ENCODE peak calls at places on chromosomes 13 and 19, in seven cellular contexts. S is uterus, Z is ascending aorta, V is tibial nerve, Y is left ventricle myocardium inferior, E is pancreas, G is heart right ventricle. W is an unnamed sample. For H3K27me3, the result is how much of the 10 kb centered on the place peaks cover.

GRCh38 chr13:60754211-60754610 is 357.2 kb downstream of the TDRD3 start:
- DNase-seq in S (no peak), Z (no peak), V (no peak), Y (no peak), E (no peak), G (no peak), W (no peak)

GRCh38 chr19:4115050-4115817 is 8.7 kb downstream of the MAP2K2 start:
- DNase-seq in S (no peak), Z (no peak), V (no peak), Y (peak), E (no peak), G (peak), W (no peak)

GRCh38 chr13:94550030-94550738 is 45.8 kb downstream of the TGDS start:
- DNase-seq in S (no peak), Z (no peak), V (peak), Y (no peak), E (no peak), G (no peak), W (no peak)

GRCh38 chr13:63481334-63481733 is 2065.7 kb upstream of the PCDH20 start:
- DNase-seq in S (no peak), Z (no peak), V (no peak), Y (no peak), E (no peak), G (no peak), W (no peak)

GRCh38 chr19:35639321-35639639 is 2.3 kb upstream of the ETV2 start:
- DNase-seq in S (no peak), Z (no peak), V (no peak), Y (no peak), E (no peak), G (no peak), W (no peak)

GRCh38 chr13:40116008-40116407 is 460.5 kb downstream of the COG6 start:
- DNase-seq in S (peak), Z (peak), V (peak), Y (no peak), E (no peak), G (peak), W (no peak)

GRCh38 chr13:77698211-77699058 is 948 bp downstream of the SLAIN1 start:
- DNase-seq in S (peak), Z (peak), V (peak), Y (peak), E (peak), G (peak), W (no peak)

GRCh38 chr19:10424011-10424637 is 3.8 kb downstream of the PDE4A start:
- DNase-seq in S (peak), Z (peak), V (peak), Y (peak), E (peak), G (peak), W (no peak)

GRCh38 chr13:34730966-34731365 is 211.1 kb upstream of the NBEA start:
- DNase-seq in S (no peak), Z (no peak), V (no peak), Y (no peak), E (no peak), G (no peak), W (no peak)

GRCh38 chr13:95624020-95624419 is 20.5 kb downstream of the DZIP1 start:
- DNase-seq in S (no peak), Z (no peak), V (no peak), Y (no peak), E (no peak), G (no peak), W (no peak)

GRCh38 chr13:103164239-103164638 is 98.0 kb upstream of the SLC10A2 start:
- DNase-seq in S (no peak), Z (no peak), V (no peak), Y (no peak), E (no peak), G (no peak), W (no peak)

GRCh38 chr19:45477713-45478453 is 10.1 kb downstream of the FOSB start:
- DNase-seq in S (no peak), Z (no peak), V (no peak), Y (no peak), E (no peak), G (no peak), W (no peak)

GRCh38 chr19:401836-402535 is 7.0 kb downstream of the C2CD4C start:
- DNase-seq in S (no peak), Z (peak), V (no peak), Y (no peak), E (no peak), G (no peak), W (no peak)

GRCh38 chr13:37306778-37307544 is 201.5 kb upstream of the CSNK1A1L start:
- DNase-seq in S (no peak), Z (no peak), V (no peak), Y (no peak), E (no peak), G (no peak), W (peak)

GRCh38 chr13:96527497-96527896 is 437.6 kb downstream of the HS6ST3 start:
- DNase-seq in S (no peak), Z (no peak), V (no peak), Y (no peak), E (no peak), G (no peak), W (no peak)

GRCh38 chr19:16496613-16496983 is 404 bp downstream of the C19orf44 start:
- DNase-seq in S (peak), Z (peak), V (no peak), Y (peak), E (no peak), G (peak), W (peak)

GRCh38 chr13:103067751-103068563 is 1.7 kb upstream of the SLC10A2 start:
- DNase-seq in S (no peak), Z (no peak), V (no peak), Y (no peak), E (no peak), G (no peak), W (no peak)

GRCh38 chr13:113547248-113547971 is 37.1 kb upstream of the TFDP1 start:
- DNase-seq in S (no peak), Z (peak), V (peak), Y (no peak), E (no peak), G (peak), W (no peak)

GRCh38 chr19:2207991-2208860 is 27.9 kb downstream of the PLEKHJ1 start:
- DNase-seq in S (peak), Z (no peak), V (peak), Y (peak), E (no peak), G (peak), W (peak)

GRCh38 chr13:98405107-98405571 is 171.8 kb downstream of the STK24 start:
- DNase-seq in S (no peak), Z (peak), V (no peak), Y (no peak), E (no peak), G (no peak), W (no peak)

GRCh38 chr19:53868091-53868891 is 608 bp downstream of the MYADM start:
- DNase-seq in S (peak), Z (peak), V (no peak), Y (peak), E (peak), G (peak), W (no peak)

GRCh38 chr13:96817336-96817941 is 176.8 kb downstream of the OXGR1 start:
- DNase-seq in S (no peak), Z (no peak), V (peak), Y (no peak), E (no peak), G (no peak), W (no peak)

GRCh38 chr19:49497047-49497789 is 984 bp downstream of the RPS11 start:
- DNase-seq in S (no peak), Z (peak), V (peak), Y (peak), E (no peak), G (peak), W (no peak)

GRCh38 chr13:113001251-113002140 is 32.5 kb downstream of the MCF2L start:
- DNase-seq in S (no peak), Z (no peak), V (no peak), Y (no peak), E (peak), G (no peak), W (no peak)

GRCh38 chr13:89514534-89515312 is 1832.8 kb upstream of the MIR17HG start:
- DNase-seq in S (no peak), Z (no peak), V (no peak), Y (no peak), E (no peak), G (peak), W (no peak)

GRCh38 chr13:76687467-76687866 is 198.7 kb downstream of the KCTD12 start:
- DNase-seq in S (no peak), Z (no peak), V (no peak), Y (no peak), E (no peak), G (no peak), W (no peak)

GRCh38 chr13:76683854-76684253 is 202.4 kb downstream of the KCTD12 start:
- DNase-seq in S (no peak), Z (no peak), V (no peak), Y (no peak), E (no peak), G (no peak), W (no peak)

GRCh38 chr13:76683168-76683567 is 203.0 kb downstream of the KCTD12 start:
- DNase-seq in S (no peak), Z (no peak), V (no peak), Y (no peak), E (no peak), G (no peak), W (no peak)

GRCh38 chr13:76685938-76686337 is 200.3 kb downstream of the KCTD12 start:
- DNase-seq in S (no peak), Z (no peak), V (no peak), Y (no peak), E (no peak), G (no peak), W (no peak)

DNA sequence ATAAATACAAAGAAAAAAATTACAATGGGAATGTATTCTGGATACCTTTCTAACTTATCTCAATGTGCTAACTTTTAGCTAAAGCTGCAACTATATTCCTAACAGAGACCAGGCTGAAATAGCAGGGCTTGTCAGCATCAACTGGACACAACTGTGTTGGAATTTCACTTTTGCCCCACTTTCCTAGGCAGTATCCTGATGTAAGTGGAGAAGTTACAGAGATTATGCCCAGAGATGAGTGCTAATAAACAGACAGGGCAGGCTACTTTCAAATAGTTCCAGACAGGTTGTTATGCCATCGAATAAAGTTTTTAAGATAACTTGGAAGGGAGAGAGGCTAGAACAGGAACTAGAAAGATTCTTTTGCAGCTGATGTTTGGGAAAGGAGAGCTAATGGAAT is 201.9 kb downstream of the KCTD12 start:
- DNase-seq in S (no peak), Z (no peak), V (no peak), Y (no peak), E (no peak), G (no peak), W (no peak)
- H3K4me3 ChIP-seq in S (no peak), Z (no peak), V (no peak), Y (no peak), E (no peak), G (no peak), W (no peak)

DNA sequence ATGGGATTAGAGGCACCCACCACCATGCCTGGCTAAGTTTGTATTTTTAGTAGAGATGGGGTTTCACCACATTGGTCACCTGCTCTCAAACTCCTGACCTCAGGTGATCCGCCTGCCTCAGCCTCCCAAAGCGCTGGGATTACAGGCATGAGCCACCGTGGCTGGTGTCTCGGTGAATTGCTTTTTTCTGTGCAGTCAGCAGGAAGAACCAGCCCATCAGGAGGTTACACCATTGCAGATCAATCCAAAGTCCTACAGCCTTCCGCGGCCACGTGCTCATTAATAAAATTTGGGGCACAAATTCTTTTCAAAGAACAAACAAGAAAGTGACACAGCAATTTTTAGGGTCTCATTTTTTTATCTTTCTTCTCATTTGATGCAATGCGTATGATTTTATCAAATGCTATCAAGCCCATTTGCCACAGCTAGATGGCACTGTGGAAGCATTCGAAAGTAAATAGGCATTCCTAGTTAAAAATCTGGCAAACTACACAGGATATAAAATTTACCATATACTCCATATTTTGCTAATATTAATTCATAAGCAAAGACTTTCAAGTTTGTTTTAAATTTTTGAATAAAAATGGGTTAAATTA is 54.4 kb upstream of the ZNF835 start:
- DNase-seq in S (no peak), Z (no peak), V (no peak), Y (no peak), E (no peak), G (no peak), W (no peak)
- TF ChIP-seq CTCF in S (peak), Z (no peak), V (no peak), Y (peak), E (peak), G (no peak), W (no peak)

GRCh38 chr19:42176990-42177685 is 40.3 kb downstream of the DEDD2 start:
- DNase-seq in S (peak), Z (peak), V (peak), Y (peak), E (peak), G (peak), W (no peak)

GRCh38 chr19:42177686-42178019 is 39.8 kb downstream of the DEDD2 start:
- DNase-seq in S (no peak), Z (no peak), V (no peak), Y (no peak), E (no peak), G (no peak), W (no peak)

GRCh38 chr19:42176649-42176989 is 40.9 kb downstream of the DEDD2 start:
- DNase-seq in S (no peak), Z (no peak), V (no peak), Y (no peak), E (no peak), G (no peak), W (no peak)

GRCh38 chr19:42175335-42175734 is 42.1 kb downstream of the DEDD2 start:
- DNase-seq in S (no peak), Z (no peak), V (no peak), Y (no peak), E (no peak), G (no peak), W (no peak)

GRCh38 chr19:42175952-42176648 is 41.4 kb downstream of the DEDD2 start:
- DNase-seq in S (no peak), Z (no peak), V (no peak), Y (no peak), E (no peak), G (no peak), W (no peak)
- H3K27me3 ChIP-seq in S (under half), Z (under half), V (under half), Y (half or more), E (under half), G (half or more), W (under half)

GRCh38 chr19:38152461-38153379 is 71.3 kb downstream of the DPF1 start:
- DNase-seq in S (no peak), Z (no peak), V (no peak), Y (peak), E (no peak), G (peak), W (no peak)
- H3K4me3 ChIP-seq in S (no peak), Z (no peak), V (no peak), Y (no peak), E (no peak), G (no peak), W (no peak)

W was measured in BJ.